ENCODE peak calls at places on chromosomes 3 and 15, in ten cellular contexts. One of them, this sample, is unnamed.

GRCh38 chr3:163327086-163327485 is 1751.2 kb downstream of the SI start:
- DNase-seq in psoas muscle: no peak
- DNase-seq in DND-41: no peak
- DNase-seq in ascending aorta: no peak
- DNase-seq in mammary epithelial cell: no peak
- DNase-seq in astrocyte of the cerebellum: peak
- DNase-seq in sigmoid colon: no peak
- DNase-seq in OCI-LY7: no peak
- DNase-seq in endothelial cell of umbilical vein: no peak
- DNase-seq in aorta: no peak
- DNase-seq in this sample: no peak

GRCh38 chr3:25903371-25903770 is 113.5 kb downstream of the OXSM start:
- DNase-seq in psoas muscle: no peak
- DNase-seq in DND-41: no peak
- DNase-seq in ascending aorta: no peak
- DNase-seq in mammary epithelial cell: no peak
- DNase-seq in astrocyte of the cerebellum: no peak
- DNase-seq in sigmoid colon: no peak
- DNase-seq in OCI-LY7: no peak
- DNase-seq in endothelial cell of umbilical vein: no peak
- DNase-seq in aorta: no peak
- DNase-seq in this sample: no peak

GRCh38 chr3:99394831-99395733 is 243.3 kb upstream of the COL8A1 start:
- DNase-seq in psoas muscle: no peak
- DNase-seq in DND-41: no peak
- DNase-seq in ascending aorta: no peak
- DNase-seq in mammary epithelial cell: peak
- DNase-seq in astrocyte of the cerebellum: peak
- DNase-seq in sigmoid colon: no peak
- DNase-seq in OCI-LY7: no peak
- DNase-seq in endothelial cell of umbilical vein: no peak
- DNase-seq in aorta: no peak
- DNase-seq in this sample: no peak

GRCh38 chr3:134366928-134367352 is 7.3 kb downstream of the AMOTL2 start:
- DNase-seq in psoas muscle: peak
- DNase-seq in DND-41: no peak
- DNase-seq in ascending aorta: peak
- DNase-seq in mammary epithelial cell: no peak
- DNase-seq in astrocyte of the cerebellum: no peak
- DNase-seq in sigmoid colon: peak
- DNase-seq in OCI-LY7: no peak
- DNase-seq in endothelial cell of umbilical vein: peak
- DNase-seq in aorta: peak
- DNase-seq in this sample: no peak

GRCh38 chr3:71325715-71326114 is 257.8 kb downstream of the FOXP1 start:
- DNase-seq in psoas muscle: no peak
- DNase-seq in DND-41: no peak
- DNase-seq in ascending aorta: no peak
- DNase-seq in mammary epithelial cell: no peak
- DNase-seq in astrocyte of the cerebellum: no peak
- DNase-seq in sigmoid colon: no peak
- DNase-seq in OCI-LY7: no peak
- DNase-seq in endothelial cell of umbilical vein: no peak
- DNase-seq in aorta: no peak
- DNase-seq in this sample: no peak

GRCh38 chr3:113664523-113665094 is 31.8 kb downstream of the USF3 start:
- DNase-seq in psoas muscle: no peak
- DNase-seq in DND-41: no peak
- DNase-seq in ascending aorta: no peak
- DNase-seq in mammary epithelial cell: no peak
- DNase-seq in astrocyte of the cerebellum: no peak
- DNase-seq in sigmoid colon: no peak
- DNase-seq in OCI-LY7: no peak
- DNase-seq in endothelial cell of umbilical vein: no peak
- DNase-seq in aorta: no peak
- DNase-seq in this sample: no peak

GRCh38 chr3:127796751-127797150 is 25.6 kb downstream of the MGLL start:
- DNase-seq in psoas muscle: no peak
- DNase-seq in DND-41: no peak
- DNase-seq in ascending aorta: no peak
- DNase-seq in mammary epithelial cell: no peak
- DNase-seq in astrocyte of the cerebellum: no peak
- DNase-seq in sigmoid colon: no peak
- DNase-seq in OCI-LY7: no peak
- DNase-seq in endothelial cell of umbilical vein: no peak
- DNase-seq in aorta: no peak
- DNase-seq in this sample: no peak

GRCh38 chr3:133457025-133457424 is 57.2 kb downstream of the BFSP2 start:
- DNase-seq in psoas muscle: no peak
- DNase-seq in DND-41: no peak
- DNase-seq in ascending aorta: no peak
- DNase-seq in mammary epithelial cell: no peak
- DNase-seq in astrocyte of the cerebellum: no peak
- DNase-seq in sigmoid colon: no peak
- DNase-seq in OCI-LY7: no peak
- DNase-seq in endothelial cell of umbilical vein: no peak
- DNase-seq in aorta: no peak
- DNase-seq in this sample: no peak

GRCh38 chr3:110900583-110900982 is 171.0 kb upstream of the NECTIN3 start:
- DNase-seq in psoas muscle: no peak
- DNase-seq in DND-41: no peak
- DNase-seq in ascending aorta: no peak
- DNase-seq in mammary epithelial cell: no peak
- DNase-seq in astrocyte of the cerebellum: no peak
- DNase-seq in sigmoid colon: no peak
- DNase-seq in OCI-LY7: no peak
- DNase-seq in endothelial cell of umbilical vein: no peak
- DNase-seq in aorta: no peak
- DNase-seq in this sample: peak

GRCh38 chr3:129575987-129576364 is 30.5 kb downstream of the PLXND1 start:
- DNase-seq in psoas muscle: no peak
- DNase-seq in DND-41: no peak
- DNase-seq in ascending aorta: no peak
- DNase-seq in mammary epithelial cell: no peak
- DNase-seq in astrocyte of the cerebellum: no peak
- DNase-seq in sigmoid colon: no peak
- DNase-seq in OCI-LY7: peak
- DNase-seq in endothelial cell of umbilical vein: no peak
- DNase-seq in aorta: no peak
- DNase-seq in this sample: no peak

GRCh38 chr3:69240651-69241578 is 118.5 kb upstream of the LMOD3 start:
- DNase-seq in psoas muscle: no peak
- DNase-seq in DND-41: no peak
- DNase-seq in ascending aorta: no peak
- DNase-seq in mammary epithelial cell: no peak
- DNase-seq in astrocyte of the cerebellum: no peak
- DNase-seq in sigmoid colon: no peak
- DNase-seq in OCI-LY7: no peak
- DNase-seq in endothelial cell of umbilical vein: peak
- DNase-seq in aorta: no peak
- DNase-seq in this sample: no peak

GRCh38 chr3:53045107-53045783 is 628 bp downstream of the SFMBT1 start:
- DNase-seq in psoas muscle: peak
- DNase-seq in DND-41: peak
- DNase-seq in ascending aorta: peak
- DNase-seq in mammary epithelial cell: no peak
- DNase-seq in astrocyte of the cerebellum: no peak
- DNase-seq in sigmoid colon: peak
- DNase-seq in OCI-LY7: peak
- DNase-seq in endothelial cell of umbilical vein: no peak
- DNase-seq in aorta: peak
- DNase-seq in this sample: no peak

DNA sequence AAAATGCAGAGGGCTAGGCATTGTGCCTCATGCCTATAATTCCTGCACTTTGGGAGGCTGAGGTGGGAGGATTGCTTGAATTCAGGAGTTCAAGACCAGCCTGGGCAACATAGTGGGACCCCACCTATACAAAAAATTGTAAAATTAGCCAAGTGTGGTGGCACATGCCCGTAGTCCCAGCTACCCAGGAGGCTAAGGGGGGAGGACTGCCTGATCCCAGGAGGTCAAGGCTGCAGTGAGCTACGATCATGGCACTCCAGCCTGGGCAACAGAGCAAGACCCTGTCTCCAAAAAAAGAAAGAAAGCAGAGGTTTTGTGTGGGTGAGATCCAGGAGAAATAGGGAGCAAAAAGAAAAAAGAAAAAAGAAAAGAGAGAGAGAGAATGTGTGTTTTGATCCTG is 4.9 kb downstream of the TTBK2 start:
- DNase-seq in psoas muscle: no peak
- DNase-seq in DND-41: no peak
- DNase-seq in ascending aorta: no peak
- DNase-seq in mammary epithelial cell: no peak
- DNase-seq in astrocyte of the cerebellum: no peak
- DNase-seq in sigmoid colon: no peak
- DNase-seq in OCI-LY7: no peak
- DNase-seq in endothelial cell of umbilical vein: no peak
- DNase-seq in aorta: no peak
- DNase-seq in this sample: no peak
- H3K4me3 ChIP-seq in psoas muscle: no peak
- H3K4me3 ChIP-seq in DND-41: no peak
- H3K4me3 ChIP-seq in ascending aorta: no peak
- H3K4me3 ChIP-seq in mammary epithelial cell: no peak
- H3K4me3 ChIP-seq in astrocyte of the cerebellum: no peak
- H3K4me3 ChIP-seq in sigmoid colon: no peak
- H3K4me3 ChIP-seq in OCI-LY7: no peak
- H3K4me3 ChIP-seq in endothelial cell of umbilical vein: no peak
- H3K4me3 ChIP-seq in aorta: no peak
- H3K4me3 ChIP-seq in this sample: no peak

DNA sequence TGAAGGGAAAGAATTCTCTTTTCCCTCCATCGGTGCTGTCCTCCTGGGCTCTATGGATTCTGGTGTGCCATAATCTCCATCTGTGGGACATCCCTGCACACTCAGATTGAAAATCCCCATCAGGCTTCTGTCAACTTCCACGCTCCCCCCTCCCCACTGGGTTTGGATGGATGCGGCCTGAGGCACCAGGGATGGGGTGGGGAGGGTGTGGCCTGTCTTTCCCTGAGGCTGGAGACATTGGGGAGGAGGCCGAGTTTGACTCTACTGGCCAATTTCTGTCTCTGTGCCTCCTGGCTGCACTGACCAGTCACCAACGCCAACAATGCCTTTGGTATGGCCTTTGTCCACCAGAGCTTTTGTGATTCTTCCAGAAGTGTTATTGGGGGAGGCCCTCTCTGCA is 16.3 kb upstream of the FBLN2 start:
- DNase-seq in psoas muscle: no peak
- DNase-seq in DND-41: no peak
- DNase-seq in ascending aorta: no peak
- DNase-seq in mammary epithelial cell: no peak
- DNase-seq in astrocyte of the cerebellum: no peak
- DNase-seq in sigmoid colon: no peak
- DNase-seq in OCI-LY7: no peak
- DNase-seq in endothelial cell of umbilical vein: no peak
- DNase-seq in aorta: peak
- DNase-seq in this sample: no peak
- H3K4me3 ChIP-seq in psoas muscle: no peak
- H3K4me3 ChIP-seq in DND-41: no peak
- H3K4me3 ChIP-seq in ascending aorta: no peak
- H3K4me3 ChIP-seq in mammary epithelial cell: no peak
- H3K4me3 ChIP-seq in astrocyte of the cerebellum: no peak
- H3K4me3 ChIP-seq in sigmoid colon: no peak
- H3K4me3 ChIP-seq in OCI-LY7: no peak
- H3K4me3 ChIP-seq in endothelial cell of umbilical vein: no peak
- H3K4me3 ChIP-seq in aorta: no peak
- H3K4me3 ChIP-seq in this sample: no peak

DNA sequence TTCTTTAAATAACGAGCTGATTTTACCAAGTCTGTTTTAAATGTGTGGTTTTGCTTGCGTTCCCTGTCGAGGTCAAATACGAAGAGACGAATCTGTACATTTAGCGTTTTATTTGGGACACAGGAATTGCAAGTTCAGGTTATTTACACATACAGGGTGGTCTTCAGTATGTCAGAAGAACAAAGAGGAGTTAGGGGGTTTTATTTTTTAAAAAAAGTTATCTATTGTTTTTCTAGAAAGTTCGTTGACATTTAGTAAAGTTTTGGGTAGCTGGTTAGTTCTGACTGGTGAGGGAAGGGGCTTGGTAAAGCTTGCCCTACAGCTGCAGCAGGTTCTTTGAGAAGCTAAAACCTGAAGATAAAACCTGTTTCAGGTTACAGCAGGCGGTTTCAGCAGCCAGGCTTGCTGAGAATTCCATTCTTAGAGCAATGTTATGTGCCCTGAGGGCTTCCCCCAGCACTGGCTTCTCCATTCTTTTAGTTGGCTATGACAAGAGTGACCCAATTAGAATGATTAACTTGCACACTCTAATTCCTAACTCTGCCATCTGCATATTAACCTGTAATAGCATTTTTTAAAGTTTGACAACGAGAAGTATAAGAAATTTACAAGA is 810 bp upstream of the ZNF280D start:
- DNase-seq in psoas muscle: no peak
- DNase-seq in DND-41: no peak
- DNase-seq in ascending aorta: no peak
- DNase-seq in mammary epithelial cell: peak
- DNase-seq in astrocyte of the cerebellum: no peak
- DNase-seq in sigmoid colon: no peak
- DNase-seq in OCI-LY7: peak
- DNase-seq in endothelial cell of umbilical vein: no peak
- DNase-seq in aorta: no peak
- DNase-seq in this sample: no peak
- H3K4me3 ChIP-seq in psoas muscle: peak
- H3K4me3 ChIP-seq in DND-41: peak
- H3K4me3 ChIP-seq in ascending aorta: peak
- H3K4me3 ChIP-seq in mammary epithelial cell: no peak
- H3K4me3 ChIP-seq in astrocyte of the cerebellum: no peak
- H3K4me3 ChIP-seq in sigmoid colon: peak
- H3K4me3 ChIP-seq in OCI-LY7: no peak
- H3K4me3 ChIP-seq in endothelial cell of umbilical vein: no peak
- H3K4me3 ChIP-seq in aorta: no peak
- H3K4me3 ChIP-seq in this sample: peak

GRCh38 chr15:39118510-39118909 is 462.4 kb upstream of the THBS1 start:
- DNase-seq in psoas muscle: no peak
- DNase-seq in DND-41: no peak
- DNase-seq in ascending aorta: no peak
- DNase-seq in mammary epithelial cell: peak
- DNase-seq in astrocyte of the cerebellum: peak
- DNase-seq in sigmoid colon: no peak
- DNase-seq in OCI-LY7: no peak
- DNase-seq in endothelial cell of umbilical vein: peak
- DNase-seq in aorta: no peak
- DNase-seq in this sample: no peak
- H3K4me3 ChIP-seq in psoas muscle: no peak
- H3K4me3 ChIP-seq in DND-41: no peak
- H3K4me3 ChIP-seq in ascending aorta: no peak
- H3K4me3 ChIP-seq in mammary epithelial cell: no peak
- H3K4me3 ChIP-seq in astrocyte of the cerebellum: no peak
- H3K4me3 ChIP-seq in sigmoid colon: no peak
- H3K4me3 ChIP-seq in OCI-LY7: no peak
- H3K4me3 ChIP-seq in endothelial cell of umbilical vein: peak
- H3K4me3 ChIP-seq in aorta: no peak
- H3K4me3 ChIP-seq in this sample: no peak

GRCh38 chr15:55589297-55589696 is 1.2 kb upstream of the PYGO1 start:
- DNase-seq in psoas muscle: no peak
- DNase-seq in DND-41: no peak
- DNase-seq in ascending aorta: no peak
- DNase-seq in mammary epithelial cell: no peak
- DNase-seq in astrocyte of the cerebellum: no peak
- DNase-seq in sigmoid colon: no peak
- DNase-seq in OCI-LY7: no peak
- DNase-seq in endothelial cell of umbilical vein: no peak
- DNase-seq in aorta: no peak
- DNase-seq in this sample: no peak
- H3K4me3 ChIP-seq in psoas muscle: peak
- H3K4me3 ChIP-seq in DND-41: no peak
- H3K4me3 ChIP-seq in ascending aorta: no peak
- H3K4me3 ChIP-seq in mammary epithelial cell: no peak
- H3K4me3 ChIP-seq in astrocyte of the cerebellum: no peak
- H3K4me3 ChIP-seq in sigmoid colon: peak
- H3K4me3 ChIP-seq in OCI-LY7: no peak
- H3K4me3 ChIP-seq in endothelial cell of umbilical vein: no peak
- H3K4me3 ChIP-seq in aorta: no peak
- H3K4me3 ChIP-seq in this sample: no peak

This sample was measured in SJSA1.